ENCODE peak calls at places on chromosomes 7 and 10, in seven cellular contexts. One of them, this sample, is unnamed.

GRCh38 chr7:587769-588168 is 68.1 kb upstream of the PDGFA start:
- DNase-seq in SW480: no peak
- DNase-seq in GM12891: no peak
- DNase-seq in stimulated activated naive CD8-positive, alpha-beta T cell treated with anti-CD3 and anti-CD28 coated beads, Interleukin-15, Interleukin-2, amounts not matched to agents 100 U/mL and 50 U/mL, for 24 hours: no peak
- DNase-seq in PC-9: no peak
- DNase-seq in MCF 10A: no peak
- DNase-seq in anterior cingulate cortex: no peak
- DNase-seq in this sample: no peak

GRCh38 chr10:5628366-5628765 is 38.0 kb downstream of the ASB13 start:
- DNase-seq in SW480: no peak
- DNase-seq in GM12891: no peak
- DNase-seq in stimulated activated naive CD8-positive, alpha-beta T cell treated with anti-CD3 and anti-CD28 coated beads, Interleukin-15, Interleukin-2, amounts not matched to agents 100 U/mL and 50 U/mL, for 24 hours: no peak
- DNase-seq in PC-9: no peak
- DNase-seq in MCF 10A: no peak
- DNase-seq in anterior cingulate cortex: no peak
- DNase-seq in this sample: no peak

GRCh38 chr10:104293021-104293420 is 24.0 kb downstream of the GSTO2 start:
- DNase-seq in SW480: no peak
- DNase-seq in GM12891: no peak
- DNase-seq in stimulated activated naive CD8-positive, alpha-beta T cell treated with anti-CD3 and anti-CD28 coated beads, Interleukin-15, Interleukin-2, amounts not matched to agents 100 U/mL and 50 U/mL, for 24 hours: no peak
- DNase-seq in PC-9: no peak
- DNase-seq in MCF 10A: no peak
- DNase-seq in anterior cingulate cortex: no peak
- DNase-seq in this sample: no peak

GRCh38 chr7:41046221-41046761 is 656.6 kb downstream of the INHBA start:
- DNase-seq in SW480: no peak
- DNase-seq in GM12891: no peak
- DNase-seq in stimulated activated naive CD8-positive, alpha-beta T cell treated with anti-CD3 and anti-CD28 coated beads, Interleukin-15, Interleukin-2, amounts not matched to agents 100 U/mL and 50 U/mL, for 24 hours: no peak
- DNase-seq in PC-9: no peak
- DNase-seq in MCF 10A: peak
- DNase-seq in anterior cingulate cortex: no peak
- DNase-seq in this sample: no peak

GRCh38 chr7:4665661-4666060 is 16.4 kb upstream of the FOXK1 start:
- DNase-seq in SW480: no peak
- DNase-seq in GM12891: no peak
- DNase-seq in stimulated activated naive CD8-positive, alpha-beta T cell treated with anti-CD3 and anti-CD28 coated beads, Interleukin-15, Interleukin-2, amounts not matched to agents 100 U/mL and 50 U/mL, for 24 hours: no peak
- DNase-seq in PC-9: no peak
- DNase-seq in MCF 10A: peak
- DNase-seq in anterior cingulate cortex: no peak
- DNase-seq in this sample: no peak

GRCh38 chr10:51377070-51377931 is 303.0 kb downstream of the PRKG1 start:
- DNase-seq in SW480: no peak
- DNase-seq in GM12891: no peak
- DNase-seq in stimulated activated naive CD8-positive, alpha-beta T cell treated with anti-CD3 and anti-CD28 coated beads, Interleukin-15, Interleukin-2, amounts not matched to agents 100 U/mL and 50 U/mL, for 24 hours: no peak
- DNase-seq in PC-9: no peak
- DNase-seq in MCF 10A: no peak
- DNase-seq in anterior cingulate cortex: no peak
- DNase-seq in this sample: no peak

GRCh38 chr7:100682228-100682741 is 8.7 kb downstream of the GNB2 start:
- DNase-seq in SW480: no peak
- DNase-seq in GM12891: peak
- DNase-seq in stimulated activated naive CD8-positive, alpha-beta T cell treated with anti-CD3 and anti-CD28 coated beads, Interleukin-15, Interleukin-2, amounts not matched to agents 100 U/mL and 50 U/mL, for 24 hours: no peak
- DNase-seq in PC-9: no peak
- DNase-seq in MCF 10A: peak
- DNase-seq in anterior cingulate cortex: no peak
- DNase-seq in this sample: peak

GRCh38 chr10:101972761-101973160 is 83.2 kb downstream of the ARMH3 start:
- DNase-seq in SW480: no peak
- DNase-seq in GM12891: no peak
- DNase-seq in stimulated activated naive CD8-positive, alpha-beta T cell treated with anti-CD3 and anti-CD28 coated beads, Interleukin-15, Interleukin-2, amounts not matched to agents 100 U/mL and 50 U/mL, for 24 hours: no peak
- DNase-seq in PC-9: no peak
- DNase-seq in MCF 10A: no peak
- DNase-seq in anterior cingulate cortex: no peak
- DNase-seq in this sample: no peak

GRCh38 chr10:118729200-118729599 is 25.6 kb downstream of the CACUL1 start:
- DNase-seq in SW480: no peak
- DNase-seq in GM12891: no peak
- DNase-seq in stimulated activated naive CD8-positive, alpha-beta T cell treated with anti-CD3 and anti-CD28 coated beads, Interleukin-15, Interleukin-2, amounts not matched to agents 100 U/mL and 50 U/mL, for 24 hours: no peak
- DNase-seq in PC-9: no peak
- DNase-seq in MCF 10A: no peak
- DNase-seq in anterior cingulate cortex: no peak
- DNase-seq in this sample: no peak

GRCh38 chr10:48777056-48777455 is 92.4 kb downstream of the WDFY4 start:
- DNase-seq in SW480: no peak
- DNase-seq in GM12891: no peak
- DNase-seq in stimulated activated naive CD8-positive, alpha-beta T cell treated with anti-CD3 and anti-CD28 coated beads, Interleukin-15, Interleukin-2, amounts not matched to agents 100 U/mL and 50 U/mL, for 24 hours: no peak
- DNase-seq in PC-9: no peak
- DNase-seq in MCF 10A: no peak
- DNase-seq in anterior cingulate cortex: no peak
- DNase-seq in this sample: no peak

GRCh38 chr7:71793251-71793650 is 618.9 kb downstream of the CALN1 start:
- DNase-seq in SW480: no peak
- DNase-seq in GM12891: no peak
- DNase-seq in stimulated activated naive CD8-positive, alpha-beta T cell treated with anti-CD3 and anti-CD28 coated beads, Interleukin-15, Interleukin-2, amounts not matched to agents 100 U/mL and 50 U/mL, for 24 hours: no peak
- DNase-seq in PC-9: no peak
- DNase-seq in MCF 10A: no peak
- DNase-seq in anterior cingulate cortex: no peak
- DNase-seq in this sample: no peak

GRCh38 chr10:132893090-132893489 is 49.3 kb downstream of the CFAP46 start:
- DNase-seq in SW480: no peak
- DNase-seq in GM12891: no peak
- DNase-seq in stimulated activated naive CD8-positive, alpha-beta T cell treated with anti-CD3 and anti-CD28 coated beads, Interleukin-15, Interleukin-2, amounts not matched to agents 100 U/mL and 50 U/mL, for 24 hours: no peak
- DNase-seq in PC-9: no peak
- DNase-seq in MCF 10A: no peak
- DNase-seq in anterior cingulate cortex: no peak
- DNase-seq in this sample: no peak

GRCh38 chr10:110083884-110084283 is 76.1 kb downstream of the ADD3 start:
- DNase-seq in SW480: no peak
- DNase-seq in GM12891: no peak
- DNase-seq in stimulated activated naive CD8-positive, alpha-beta T cell treated with anti-CD3 and anti-CD28 coated beads, Interleukin-15, Interleukin-2, amounts not matched to agents 100 U/mL and 50 U/mL, for 24 hours: no peak
- DNase-seq in PC-9: no peak
- DNase-seq in MCF 10A: no peak
- DNase-seq in anterior cingulate cortex: no peak
- DNase-seq in this sample: no peak

GRCh38 chr7:37405603-37406122 is 43.0 kb downstream of the ELMO1 start:
- DNase-seq in SW480: no peak
- DNase-seq in GM12891: no peak
- DNase-seq in stimulated activated naive CD8-positive, alpha-beta T cell treated with anti-CD3 and anti-CD28 coated beads, Interleukin-15, Interleukin-2, amounts not matched to agents 100 U/mL and 50 U/mL, for 24 hours: no peak
- DNase-seq in PC-9: no peak
- DNase-seq in MCF 10A: no peak
- DNase-seq in anterior cingulate cortex: no peak
- DNase-seq in this sample: no peak

GRCh38 chr7:150973571-150974451 is 4.3 kb downstream of the KCNH2 start:
- DNase-seq in SW480: peak
- DNase-seq in GM12891: no peak
- DNase-seq in stimulated activated naive CD8-positive, alpha-beta T cell treated with anti-CD3 and anti-CD28 coated beads, Interleukin-15, Interleukin-2, amounts not matched to agents 100 U/mL and 50 U/mL, for 24 hours: no peak
- DNase-seq in PC-9: no peak
- DNase-seq in MCF 10A: no peak
- DNase-seq in anterior cingulate cortex: no peak
- DNase-seq in this sample: peak

GRCh38 chr7:92456241-92456640 is 9.0 kb downstream of the GATAD1 start:
- DNase-seq in SW480: no peak
- DNase-seq in GM12891: no peak
- DNase-seq in stimulated activated naive CD8-positive, alpha-beta T cell treated with anti-CD3 and anti-CD28 coated beads, Interleukin-15, Interleukin-2, amounts not matched to agents 100 U/mL and 50 U/mL, for 24 hours: no peak
- DNase-seq in PC-9: no peak
- DNase-seq in MCF 10A: no peak
- DNase-seq in anterior cingulate cortex: no peak
- DNase-seq in this sample: no peak

GRCh38 chr7:22675436-22675835 is 51.6 kb upstream of the IL6 start:
- DNase-seq in SW480: no peak
- DNase-seq in GM12891: no peak
- DNase-seq in stimulated activated naive CD8-positive, alpha-beta T cell treated with anti-CD3 and anti-CD28 coated beads, Interleukin-15, Interleukin-2, amounts not matched to agents 100 U/mL and 50 U/mL, for 24 hours: no peak
- DNase-seq in PC-9: no peak
- DNase-seq in MCF 10A: peak
- DNase-seq in anterior cingulate cortex: no peak
- DNase-seq in this sample: no peak

GRCh38 chr10:10830316-10831061 is 187.2 kb upstream of the CELF2 start:
- DNase-seq in SW480: no peak
- DNase-seq in GM12891: no peak
- DNase-seq in stimulated activated naive CD8-positive, alpha-beta T cell treated with anti-CD3 and anti-CD28 coated beads, Interleukin-15, Interleukin-2, amounts not matched to agents 100 U/mL and 50 U/mL, for 24 hours: no peak
- DNase-seq in PC-9: no peak
- DNase-seq in MCF 10A: peak
- DNase-seq in anterior cingulate cortex: no peak
- DNase-seq in this sample: no peak

GRCh38 chr10:95457319-95457886 is 103.8 kb downstream of the SORBS1 start:
- DNase-seq in SW480: no peak
- DNase-seq in GM12891: no peak
- DNase-seq in stimulated activated naive CD8-positive, alpha-beta T cell treated with anti-CD3 and anti-CD28 coated beads, Interleukin-15, Interleukin-2, amounts not matched to agents 100 U/mL and 50 U/mL, for 24 hours: no peak
- DNase-seq in PC-9: no peak
- DNase-seq in MCF 10A: no peak
- DNase-seq in anterior cingulate cortex: no peak
- DNase-seq in this sample: no peak

GRCh38 chr10:114638874-114639625 is 19.0 kb downstream of the ABLIM1 start:
- DNase-seq in SW480: peak
- DNase-seq in GM12891: no peak
- DNase-seq in stimulated activated naive CD8-positive, alpha-beta T cell treated with anti-CD3 and anti-CD28 coated beads, Interleukin-15, Interleukin-2, amounts not matched to agents 100 U/mL and 50 U/mL, for 24 hours: no peak
- DNase-seq in PC-9: no peak
- DNase-seq in MCF 10A: peak
- DNase-seq in anterior cingulate cortex: no peak
- DNase-seq in this sample: no peak

GRCh38 chr10:49207936-49208482 is 19.8 kb upstream of the TMEM273 start:
- DNase-seq in SW480: no peak
- DNase-seq in GM12891: no peak
- DNase-seq in stimulated activated naive CD8-positive, alpha-beta T cell treated with anti-CD3 and anti-CD28 coated beads, Interleukin-15, Interleukin-2, amounts not matched to agents 100 U/mL and 50 U/mL, for 24 hours: no peak
- DNase-seq in PC-9: no peak
- DNase-seq in MCF 10A: no peak
- DNase-seq in anterior cingulate cortex: peak
- DNase-seq in this sample: no peak

GRCh38 chr10:91511549-91512330 is 101.6 kb downstream of the HECTD2 start:
- DNase-seq in SW480: no peak
- DNase-seq in GM12891: no peak
- DNase-seq in stimulated activated naive CD8-positive, alpha-beta T cell treated with anti-CD3 and anti-CD28 coated beads, Interleukin-15, Interleukin-2, amounts not matched to agents 100 U/mL and 50 U/mL, for 24 hours: no peak
- DNase-seq in PC-9: no peak
- DNase-seq in MCF 10A: peak
- DNase-seq in anterior cingulate cortex: no peak
- DNase-seq in this sample: no peak

GRCh38 chr10:10677479-10677878 is 340.2 kb upstream of the CELF2 start:
- DNase-seq in SW480: peak
- DNase-seq in GM12891: no peak
- DNase-seq in stimulated activated naive CD8-positive, alpha-beta T cell treated with anti-CD3 and anti-CD28 coated beads, Interleukin-15, Interleukin-2, amounts not matched to agents 100 U/mL and 50 U/mL, for 24 hours: peak
- DNase-seq in PC-9: no peak
- DNase-seq in MCF 10A: peak
- DNase-seq in anterior cingulate cortex: no peak
- DNase-seq in this sample: peak

GRCh38 chr7:1685000-1685624 is 15.0 kb downstream of the ELFN1 start:
- DNase-seq in SW480: no peak
- DNase-seq in GM12891: no peak
- DNase-seq in stimulated activated naive CD8-positive, alpha-beta T cell treated with anti-CD3 and anti-CD28 coated beads, Interleukin-15, Interleukin-2, amounts not matched to agents 100 U/mL and 50 U/mL, for 24 hours: no peak
- DNase-seq in PC-9: no peak
- DNase-seq in MCF 10A: no peak
- DNase-seq in anterior cingulate cortex: no peak
- DNase-seq in this sample: no peak

GRCh38 chr7:69577221-69577620 is 21.1 kb upstream of the AUTS2 start:
- DNase-seq in SW480: no peak
- DNase-seq in GM12891: no peak
- DNase-seq in stimulated activated naive CD8-positive, alpha-beta T cell treated with anti-CD3 and anti-CD28 coated beads, Interleukin-15, Interleukin-2, amounts not matched to agents 100 U/mL and 50 U/mL, for 24 hours: no peak
- DNase-seq in PC-9: no peak
- DNase-seq in MCF 10A: no peak
- DNase-seq in anterior cingulate cortex: no peak
- DNase-seq in this sample: no peak

GRCh38 chr7:80027616-80028173 is 106.9 kb upstream of the GNAI1 start:
- DNase-seq in SW480: peak
- DNase-seq in GM12891: no peak
- DNase-seq in stimulated activated naive CD8-positive, alpha-beta T cell treated with anti-CD3 and anti-CD28 coated beads, Interleukin-15, Interleukin-2, amounts not matched to agents 100 U/mL and 50 U/mL, for 24 hours: no peak
- DNase-seq in PC-9: no peak
- DNase-seq in MCF 10A: no peak
- DNase-seq in anterior cingulate cortex: no peak
- DNase-seq in this sample: no peak

GRCh38 chr7:2313450-2314208 is 612 bp downstream of the SNX8 start:
- DNase-seq in SW480: peak
- DNase-seq in GM12891: no peak
- DNase-seq in stimulated activated naive CD8-positive, alpha-beta T cell treated with anti-CD3 and anti-CD28 coated beads, Interleukin-15, Interleukin-2, amounts not matched to agents 100 U/mL and 50 U/mL, for 24 hours: no peak
- DNase-seq in PC-9: peak
- DNase-seq in MCF 10A: peak
- DNase-seq in anterior cingulate cortex: no peak
- DNase-seq in this sample: peak

GRCh38 chr10:91313761-91314520 is 93.5 kb downstream of the PCGF5 start:
- DNase-seq in SW480: no peak
- DNase-seq in GM12891: no peak
- DNase-seq in stimulated activated naive CD8-positive, alpha-beta T cell treated with anti-CD3 and anti-CD28 coated beads, Interleukin-15, Interleukin-2, amounts not matched to agents 100 U/mL and 50 U/mL, for 24 hours: no peak
- DNase-seq in PC-9: no peak
- DNase-seq in MCF 10A: no peak
- DNase-seq in anterior cingulate cortex: no peak
- DNase-seq in this sample: no peak

GRCh38 chr10:130938051-130938450 is 373.5 kb downstream of the TCERG1L start:
- DNase-seq in SW480: no peak
- DNase-seq in GM12891: no peak
- DNase-seq in stimulated activated naive CD8-positive, alpha-beta T cell treated with anti-CD3 and anti-CD28 coated beads, Interleukin-15, Interleukin-2, amounts not matched to agents 100 U/mL and 50 U/mL, for 24 hours: no peak
- DNase-seq in PC-9: no peak
- DNase-seq in MCF 10A: no peak
- DNase-seq in anterior cingulate cortex: no peak
- DNase-seq in this sample: no peak

GRCh38 chr7:33186187-33186586 is 56.8 kb downstream of the BBS9 start:
- DNase-seq in SW480: peak
- DNase-seq in GM12891: no peak
- DNase-seq in stimulated activated naive CD8-positive, alpha-beta T cell treated with anti-CD3 and anti-CD28 coated beads, Interleukin-15, Interleukin-2, amounts not matched to agents 100 U/mL and 50 U/mL, for 24 hours: no peak
- DNase-seq in PC-9: no peak
- DNase-seq in MCF 10A: no peak
- DNase-seq in anterior cingulate cortex: no peak
- DNase-seq in this sample: no peak

GRCh38 chr10:70317943-70318318 is 34.1 kb upstream of the NPFFR1 start:
- DNase-seq in SW480: no peak
- DNase-seq in GM12891: no peak
- DNase-seq in stimulated activated naive CD8-positive, alpha-beta T cell treated with anti-CD3 and anti-CD28 coated beads, Interleukin-15, Interleukin-2, amounts not matched to agents 100 U/mL and 50 U/mL, for 24 hours: no peak
- DNase-seq in PC-9: no peak
- DNase-seq in MCF 10A: no peak
- DNase-seq in anterior cingulate cortex: no peak
- DNase-seq in this sample: no peak

GRCh38 chr10:12067336-12067735 is 1.4 kb upstream of the DHTKD1 start:
- DNase-seq in SW480: peak
- DNase-seq in GM12891: no peak
- DNase-seq in stimulated activated naive CD8-positive, alpha-beta T cell treated with anti-CD3 and anti-CD28 coated beads, Interleukin-15, Interleukin-2, amounts not matched to agents 100 U/mL and 50 U/mL, for 24 hours: no peak
- DNase-seq in PC-9: no peak
- DNase-seq in MCF 10A: peak
- DNase-seq in anterior cingulate cortex: no peak
- DNase-seq in this sample: no peak

GRCh38 chr10:99913831-99914235 is 95.9 kb downstream of the DNMBP start:
- DNase-seq in SW480: no peak
- DNase-seq in GM12891: no peak
- DNase-seq in stimulated activated naive CD8-positive, alpha-beta T cell treated with anti-CD3 and anti-CD28 coated beads, Interleukin-15, Interleukin-2, amounts not matched to agents 100 U/mL and 50 U/mL, for 24 hours: no peak
- DNase-seq in PC-9: no peak
- DNase-seq in MCF 10A: no peak
- DNase-seq in anterior cingulate cortex: no peak
- DNase-seq in this sample: peak

GRCh38 chr7:54879776-54880175 is 120.8 kb upstream of the SEC61G start:
- DNase-seq in SW480: no peak
- DNase-seq in GM12891: no peak
- DNase-seq in stimulated activated naive CD8-positive, alpha-beta T cell treated with anti-CD3 and anti-CD28 coated beads, Interleukin-15, Interleukin-2, amounts not matched to agents 100 U/mL and 50 U/mL, for 24 hours: no peak
- DNase-seq in PC-9: no peak
- DNase-seq in MCF 10A: no peak
- DNase-seq in anterior cingulate cortex: no peak
- DNase-seq in this sample: no peak

GRCh38 chr10:124005991-124006392 is 87.4 kb downstream of the CHST15 start:
- DNase-seq in SW480: no peak
- DNase-seq in GM12891: no peak
- DNase-seq in stimulated activated naive CD8-positive, alpha-beta T cell treated with anti-CD3 and anti-CD28 coated beads, Interleukin-15, Interleukin-2, amounts not matched to agents 100 U/mL and 50 U/mL, for 24 hours: no peak
- DNase-seq in PC-9: no peak
- DNase-seq in MCF 10A: no peak
- DNase-seq in anterior cingulate cortex: no peak
- DNase-seq in this sample: peak

This sample was measured in transverse colon.